ENCODE peak calls at places on chromosomes 2 and 18, in eight cellular contexts. H, Q, Z, S, I, O, E and R are unnamed samples. For H3K27me3, the result is how much of the 10 kb centered on the place peaks cover.

GRCh38 chr2:16330012-16330411 is 335.6 kb downstream of the CYRIA start:
- DNase-seq in E (no peak), S (no peak), O (no peak), Q (no peak), I (no peak), Z (no peak), H (peak), R (no peak)

GRCh38 chr2:166494140-166494544 is at the start of gene SCN7A:
- DNase-seq in I (peak), Q (no peak), E (peak), S (peak), H (peak), Z (no peak), O (peak), R (peak)

GRCh38 chr2:103135679-103136078 is 373.8 kb downstream of the TMEM182 start:
- DNase-seq in E (no peak), S (no peak), I (no peak), O (no peak), Z (no peak), H (no peak), Q (no peak), R (no peak)

GRCh38 chr2:236636714-236637485 is 67.3 kb downstream of the ACKR3 start:
- DNase-seq in I (no peak), H (no peak), E (no peak), O (peak), Q (no peak), Z (no peak), S (no peak), R (no peak)

GRCh38 chr2:118112771-118113334 is 24.6 kb downstream of the INSIG2 start:
- DNase-seq in O (no peak), E (peak), I (no peak), Q (peak), S (peak), H (no peak), Z (no peak), R (peak)

GRCh38 chr2:134160793-134161504 is 92.9 kb upstream of the MGAT5 start:
- DNase-seq in Z (no peak), H (peak), E (peak), S (no peak), I (no peak), Q (no peak), O (peak), R (no peak)

GRCh38 chr2:230823264-230823964 is 41.3 kb upstream of the ITM2C start:
- DNase-seq in E (no peak), O (no peak), S (no peak), Z (no peak), H (no peak), I (no peak), Q (no peak), R (no peak)

GRCh38 chr2:78780864-78781583 is 244.5 kb upstream of the REG3G start:
- DNase-seq in Q (no peak), I (no peak), E (no peak), Z (no peak), H (no peak), S (no peak), O (no peak), R (no peak)

GRCh38 chr2:33167655-33168245 is 221.0 kb downstream of the LTBP1 start:
- DNase-seq in H (no peak), S (peak), I (no peak), Z (no peak), Q (no peak), O (no peak), E (no peak), R (no peak)

GRCh38 chr18:35775887-35776286 is 194.3 kb downstream of the GALNT1 start:
- DNase-seq in Q (peak), I (no peak), Z (no peak), O (no peak), E (peak), S (peak), H (no peak), R (no peak)

GRCh38 chr18:8959551-8960135 is 142.9 kb upstream of the NDUFV2 start:
- DNase-seq in Q (no peak), O (no peak), Z (no peak), E (no peak), H (no peak), I (no peak), S (no peak), R (no peak)

GRCh38 chr18:69349912-69350597 is 50.6 kb upstream of the DOK6 start:
- DNase-seq in H (no peak), S (no peak), Z (no peak), O (no peak), I (no peak), Q (no peak), E (no peak), R (no peak)

GRCh38 chr2:121748202-121748601 is 7.2 kb upstream of the TSN start:
- DNase-seq in I (no peak), E (peak), H (peak), Q (peak), S (no peak), O (peak), Z (no peak), R (no peak)

GRCh38 chr2:162521871-162522655 is 178.1 kb downstream of the GCA start:
- DNase-seq in O (no peak), Q (no peak), I (no peak), S (no peak), E (no peak), Z (no peak), H (no peak), R (no peak)

GRCh38 chr2:234998404-234999211 is 46.8 kb downstream of the SH3BP4 start:
- DNase-seq in E (peak), O (peak), I (no peak), H (peak), Q (no peak), Z (no peak), S (no peak), R (no peak)

GRCh38 chr2:233679176-233679575 is 2.5 kb upstream of the UGT1A7 start:
- DNase-seq in Q (no peak), E (no peak), H (no peak), S (no peak), O (no peak), I (no peak), Z (no peak), R (no peak)

GRCh38 chr18:69469444-69469919 is 68.8 kb downstream of the DOK6 start:
- DNase-seq in S (no peak), I (no peak), Q (no peak), H (peak), O (peak), E (no peak), Z (peak), R (peak)

GRCh38 chr2:70902579-70902978 is 33.1 kb upstream of the ATP6V1B1 start:
- DNase-seq in E (no peak), O (no peak), Z (no peak), Q (no peak), I (no peak), S (no peak), H (no peak), R (no peak)

GRCh38 chr2:70904371-70905216 is 31.1 kb upstream of the ATP6V1B1 start:
- DNase-seq in H (no peak), S (no peak), I (peak), O (no peak), Q (no peak), Z (no peak), E (no peak), R (no peak)

GRCh38 chr2:70902067-70902442 is 33.6 kb upstream of the ATP6V1B1 start:
- DNase-seq in H (peak), Z (no peak), E (peak), S (peak), O (no peak), I (no peak), Q (no peak), R (no peak)

GRCh38 chr2:70903641-70904340 is 31.9 kb upstream of the ATP6V1B1 start:
- DNase-seq in Q (no peak), O (no peak), E (no peak), S (no peak), I (no peak), H (no peak), Z (no peak), R (no peak)

GRCh38 chr2:70903171-70903570 is 32.5 kb upstream of the ATP6V1B1 start:
- DNase-seq in Q (no peak), Z (no peak), I (no peak), H (no peak), S (no peak), E (no peak), O (no peak), R (no peak)
- H3K27me3 ChIP-seq in Q (under half), Z (half or more), I (under half), H (under half), S (half or more), E (under half), O (under half), R (under half)

GRCh38 chr2:172090947-172091625 is 5.8 kb downstream of the DLX1 start:
- DNase-seq in O (no peak), H (no peak), E (no peak), I (no peak), Z (no peak), S (no peak), Q (no peak), R (no peak)
- H3K27me3 ChIP-seq in O (half or more), H (half or more), E (half or more), I (under half), Z (half or more), S (half or more), Q (under half), R (under half)

GRCh38 chr18:34108206-34108605 is 116.5 kb downstream of the NOL4 start:
- DNase-seq in E (no peak), H (no peak), Q (no peak), I (no peak), O (no peak), Z (no peak), S (no peak), R (no peak)
- H3K27me3 ChIP-seq in E (under half), H (under half), Q (under half), I (under half), O (under half), Z (under half), S (under half), R (under half)

DNA sequence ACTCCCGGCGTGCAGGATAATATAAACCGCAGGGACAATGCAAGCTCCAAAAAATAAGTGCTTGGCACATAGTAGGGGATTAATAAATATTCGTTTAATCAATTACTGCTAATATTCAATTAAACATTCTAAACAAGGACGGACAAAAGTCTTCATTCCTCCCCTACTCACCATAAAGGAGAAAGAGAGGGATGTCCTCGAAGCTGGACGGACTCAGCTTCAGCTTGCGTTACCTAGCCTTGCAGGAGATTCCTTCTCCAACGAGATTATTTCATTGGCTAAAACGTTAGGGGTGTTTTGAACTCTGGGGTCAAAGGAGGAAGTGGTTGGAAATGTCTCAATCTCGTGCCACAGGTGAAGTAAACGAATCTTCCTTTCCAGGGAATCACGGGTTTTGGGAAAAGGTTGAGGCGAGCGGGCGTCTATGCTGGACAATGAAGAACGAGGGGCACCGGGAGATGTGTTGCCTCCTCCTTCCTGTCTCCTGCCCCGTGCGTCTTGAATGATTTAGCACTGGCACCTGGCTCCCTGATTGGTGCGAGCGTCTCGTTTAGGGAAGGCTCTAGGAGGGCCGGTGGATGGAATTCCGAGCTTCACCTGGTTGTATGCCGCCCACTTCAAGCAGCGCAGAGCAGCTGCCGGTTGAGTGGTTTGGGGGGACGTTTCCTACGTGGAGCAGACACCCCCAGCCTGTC is 2.0 kb upstream of the GAD1 start:
- DNase-seq in H (no peak), I (no peak), S (no peak), E (no peak), Q (no peak), Z (no peak), O (no peak), R (no peak)
- H3K27me3 ChIP-seq in H (half or more), I (under half), S (half or more), E (under half), Q (under half), Z (half or more), O (under half), R (under half)

GRCh38 chr2:39671606-39672005 is 5.9 kb downstream of the TMEM178A start:
- DNase-seq in I (no peak), S (no peak), O (no peak), H (no peak), E (no peak), Z (no peak), Q (no peak), R (no peak)
- H3K27me3 ChIP-seq in I (under half), S (under half), O (under half), H (half or more), E (under half), Z (under half), Q (under half), R (under half)

GRCh38 chr2:104788721-104789446 is 65.0 kb upstream of the POU3F3 start:
- DNase-seq in I (no peak), O (no peak), H (no peak), Z (no peak), Q (no peak), E (no peak), S (no peak), R (no peak)

GRCh38 chr2:104793971-104794370 is 59.9 kb upstream of the POU3F3 start:
- DNase-seq in Q (no peak), O (no peak), E (no peak), H (no peak), S (peak), Z (no peak), I (no peak), R (no peak)

GRCh38 chr2:104790901-104791495 is 62.9 kb upstream of the POU3F3 start:
- DNase-seq in H (no peak), S (no peak), I (no peak), Z (no peak), E (no peak), Q (no peak), O (no peak), R (no peak)

GRCh38 chr2:104790100-104790811 is 63.7 kb upstream of the POU3F3 start:
- DNase-seq in Z (no peak), E (no peak), S (peak), Q (no peak), O (no peak), I (no peak), H (no peak), R (no peak)

GRCh38 chr2:104794416-104794815 is 59.5 kb upstream of the POU3F3 start:
- DNase-seq in O (no peak), S (peak), Z (no peak), Q (no peak), H (no peak), I (no peak), E (no peak), R (no peak)
- H3K27me3 ChIP-seq in O (half or more), S (under half), Z (under half), Q (under half), H (under half), I (under half), E (under half), R (under half)

GRCh38 chr2:218128781-218129478 is 3.1 kb downstream of the CXCR2 start:
- DNase-seq in S (no peak), E (no peak), O (no peak), H (no peak), Q (no peak), I (no peak), Z (no peak), R (no peak)
- H3K27me3 ChIP-seq in S (under half), E (under half), O (under half), H (under half), Q (under half), I (under half), Z (under half), R (under half)

GRCh38 chr2:66431840-66432511 is 2.9 kb upstream of the MEIS1 start:
- DNase-seq in Z (no peak), O (no peak), E (no peak), Q (no peak), H (no peak), I (no peak), S (no peak), R (no peak)

GRCh38 chr2:66430906-66431619 is 3.9 kb upstream of the MEIS1 start:
- DNase-seq in H (no peak), S (no peak), E (no peak), Q (no peak), Z (no peak), I (no peak), O (no peak), R (no peak)

GRCh38 chr2:66428986-66429612 is 5.8 kb upstream of the MEIS1 start:
- DNase-seq in O (peak), I (no peak), S (peak), Q (peak), Z (no peak), E (peak), H (no peak), R (no peak)

GRCh38 chr2:66432801-66433694 is 1.9 kb upstream of the MEIS1 start:
- DNase-seq in S (peak), I (peak), Q (peak), O (peak), Z (peak), E (peak), H (peak), R (peak)

DNA sequence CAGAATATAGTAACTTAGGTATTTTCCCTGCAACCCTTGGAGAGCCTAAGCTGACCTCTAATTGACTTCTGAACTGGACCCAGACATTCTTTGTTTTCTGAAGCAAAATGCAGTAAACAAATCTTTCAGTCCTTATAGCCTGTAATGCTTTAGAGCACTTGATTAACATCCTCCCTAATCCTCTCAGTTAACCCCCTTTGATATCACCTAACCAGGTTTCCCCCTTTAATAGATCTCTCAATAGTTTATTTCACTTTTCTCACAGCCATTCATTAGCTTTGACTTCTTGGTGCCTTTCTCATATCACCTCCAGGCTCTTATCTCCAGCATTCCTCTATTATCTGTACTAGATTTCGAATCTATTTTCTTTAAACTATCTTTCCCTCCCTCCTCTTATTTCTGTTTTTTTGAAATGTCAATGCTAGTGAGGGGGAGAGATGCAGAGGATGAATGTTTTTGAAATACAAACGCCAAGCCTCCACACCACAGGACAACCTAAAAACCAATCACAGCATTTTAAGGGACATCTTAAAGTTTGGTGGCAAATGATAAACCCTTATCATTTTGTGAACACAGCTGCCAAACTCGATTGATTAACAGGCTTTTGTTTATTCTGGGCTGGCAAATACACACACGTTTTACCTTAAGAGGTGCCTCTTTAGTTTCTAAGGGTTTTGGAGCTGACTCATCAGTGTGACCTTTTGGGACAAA is 4.6 kb upstream of the MEIS1 start:
- DNase-seq in Z (no peak), I (no peak), E (no peak), H (no peak), S (no peak), O (no peak), Q (no peak), R (no peak)
- H3K27me3 ChIP-seq in Z (under half), I (under half), E (under half), H (under half), S (under half), O (under half), Q (under half), R (under half)

GRCh38 chr2:25381502-25381901 is 39.8 kb upstream of the DNMT3A start:
- DNase-seq in O (peak), H (no peak), I (no peak), Z (no peak), Q (no peak), S (no peak), E (no peak), R (no peak)
- H3K27me3 ChIP-seq in O (under half), H (under half), I (under half), Z (under half), Q (under half), S (under half), E (under half), R (under half)